ENCODE peak calls at places on chromosomes 16 and 17, in four cellular contexts. One of them, this sample, is unnamed.
A peak's percentile ranks its signal among the peaks of the same experiment; 100 is the strongest.

GRCh38 chr17:28716740-28717577 is 709 bp downstream of the RAB34 start:
- DNase-seq in cardiac muscle cell: peak; percentile 51
- DNase-seq in GM10248: no peak
- DNase-seq in CD4-positive, CD25-positive, alpha-beta regulatory T cell: no peak
- DNase-seq in this sample: peak; percentile 63

GRCh38 chr16:77344306-77344705 is 90.5 kb downstream of the ADAMTS18 start:
- DNase-seq in CD4-positive, CD25-positive, alpha-beta regulatory T cell: no peak
- DNase-seq in cardiac muscle cell: no peak
- DNase-seq in GM10248: no peak
- DNase-seq in this sample: no peak

GRCh38 chr17:20896153-20896649 is 146.6 kb downstream of the USP22 start:
- DNase-seq in GM10248: peak; percentile 11
- DNase-seq in cardiac muscle cell: no peak
- DNase-seq in CD4-positive, CD25-positive, alpha-beta regulatory T cell: peak; percentile 1
- DNase-seq in this sample: no peak

GRCh38 chr17:72456026-72456569 is 335.3 kb downstream of the SOX9 start:
- DNase-seq in CD4-positive, CD25-positive, alpha-beta regulatory T cell: no peak
- DNase-seq in GM10248: no peak
- DNase-seq in cardiac muscle cell: no peak
- DNase-seq in this sample: no peak

GRCh38 chr16:55418586-55418985 is 60.4 kb upstream of the MMP2 start:
- DNase-seq in GM10248: no peak
- DNase-seq in cardiac muscle cell: peak; percentile 66
- DNase-seq in CD4-positive, CD25-positive, alpha-beta regulatory T cell: no peak
- DNase-seq in this sample: no peak

GRCh38 chr16:74623214-74623842 is 16.4 kb upstream of the GLG1 start:
- DNase-seq in cardiac muscle cell: peak; percentile 66
- DNase-seq in CD4-positive, CD25-positive, alpha-beta regulatory T cell: peak; percentile 54
- DNase-seq in GM10248: peak; percentile 36
- DNase-seq in this sample: no peak

GRCh38 chr16:72189865-72190371 is 18.0 kb upstream of the PMFBP1 start:
- DNase-seq in CD4-positive, CD25-positive, alpha-beta regulatory T cell: no peak
- DNase-seq in GM10248: no peak
- DNase-seq in cardiac muscle cell: no peak
- DNase-seq in this sample: no peak

GRCh38 chr16:1290032-1290431 is 19.4 kb upstream of the UBE2I start:
- DNase-seq in cardiac muscle cell: no peak
- DNase-seq in GM10248: no peak
- DNase-seq in CD4-positive, CD25-positive, alpha-beta regulatory T cell: no peak
- DNase-seq in this sample: no peak

GRCh38 chr17:16250635-16251034 is 33.6 kb downstream of the PIGL start:
- DNase-seq in CD4-positive, CD25-positive, alpha-beta regulatory T cell: no peak
- DNase-seq in cardiac muscle cell: no peak
- DNase-seq in GM10248: no peak
- DNase-seq in this sample: no peak

GRCh38 chr17:27807567-27808470 is 7.5 kb upstream of the NOS2 start:
- DNase-seq in CD4-positive, CD25-positive, alpha-beta regulatory T cell: peak; percentile 76
- DNase-seq in cardiac muscle cell: peak; percentile 22
- DNase-seq in GM10248: peak; percentile 78
- DNase-seq in this sample: peak; percentile 75

GRCh38 chr17:8015957-8016631 is 13.7 kb downstream of the GUCY2D start:
- DNase-seq in CD4-positive, CD25-positive, alpha-beta regulatory T cell: no peak
- DNase-seq in cardiac muscle cell: peak; percentile 32
- DNase-seq in GM10248: no peak
- DNase-seq in this sample: no peak

GRCh38 chr16:78183886-78184553 is 84.6 kb downstream of the WWOX start:
- DNase-seq in CD4-positive, CD25-positive, alpha-beta regulatory T cell: no peak
- DNase-seq in cardiac muscle cell: no peak
- DNase-seq in GM10248: no peak
- DNase-seq in this sample: no peak

GRCh38 chr16:56961851-56962281 is at the start of gene CETP:
- DNase-seq in cardiac muscle cell: peak; percentile 78
- DNase-seq in GM10248: no peak
- DNase-seq in CD4-positive, CD25-positive, alpha-beta regulatory T cell: no peak
- DNase-seq in this sample: no peak

GRCh38 chr16:3716831-3717234 is 491 bp downstream of the TRAP1 start:
- DNase-seq in CD4-positive, CD25-positive, alpha-beta regulatory T cell: no peak
- DNase-seq in GM10248: peak; percentile 49
- DNase-seq in cardiac muscle cell: peak; percentile 40
- DNase-seq in this sample: no peak

GRCh38 chr17:51748749-51749604 is 409.5 kb downstream of the CA10 start:
- DNase-seq in cardiac muscle cell: no peak
- DNase-seq in CD4-positive, CD25-positive, alpha-beta regulatory T cell: no peak
- DNase-seq in GM10248: no peak
- DNase-seq in this sample: no peak

GRCh38 chr16:76204249-76204648 is 73.0 kb upstream of the CNTNAP4 start:
- DNase-seq in cardiac muscle cell: no peak
- DNase-seq in GM10248: no peak
- DNase-seq in CD4-positive, CD25-positive, alpha-beta regulatory T cell: no peak
- DNase-seq in this sample: no peak

GRCh38 chr16:4200781-4201137 is 41.1 kb downstream of the SRL start:
- DNase-seq in cardiac muscle cell: no peak
- DNase-seq in GM10248: no peak
- DNase-seq in CD4-positive, CD25-positive, alpha-beta regulatory T cell: no peak
- DNase-seq in this sample: no peak

This sample was measured in GM06990.